ENCODE peak calls at places on chromosome 6, in eight cellular contexts. C is H1, R is transverse colon, S is suprapubic skin, P is A549, D is tibial nerve, H is stomach, N is sigmoid colon. K is an unnamed sample.
A peak's percentile ranks its signal among the peaks of the same experiment; 100 is the strongest.

GRCh38 chr6:6474170-6474920 is 114.2 kb upstream of the LY86 start:
- DNase-seq in H (no peak), D (no peak), S (no peak), P (no peak), N (no peak), C (no peak), R (no peak), K (no peak)

GRCh38 chr6:142302427-142303190 is 802 bp downstream of the ADGRG6 start:
- DNase-seq in S (peak; percentile 66), H (no peak), D (no peak), R (no peak), P (peak; percentile 74), C (no peak), N (no peak), K (no peak)

GRCh38 chr6:110618591-110619267 is 142.3 kb upstream of the SLC22A16 start:
- DNase-seq in C (no peak), R (no peak), N (no peak), P (peak; percentile 29), D (no peak), H (no peak), S (no peak), K (no peak)

GRCh38 chr6:33147807-33148666 is 44.2 kb downstream of the COL11A2 start:
- DNase-seq in N (no peak), D (no peak), H (no peak), R (no peak), C (no peak), S (no peak), P (peak; percentile 46), K (no peak)

GRCh38 chr6:111277819-111278218 is 190.5 kb downstream of the SLC16A10 start:
- DNase-seq in D (no peak), H (no peak), S (no peak), C (no peak), P (no peak), N (no peak), R (no peak), K (no peak)

GRCh38 chr6:80618953-80619352 is 512.5 kb downstream of the BCKDHB start:
- DNase-seq in R (no peak), C (no peak), N (no peak), D (no peak), H (no peak), S (no peak), P (no peak), K (no peak)

GRCh38 chr6:90537723-90538407 is 49.0 kb downstream of the MAP3K7 start:
- DNase-seq in R (no peak), S (no peak), C (no peak), P (no peak), H (no peak), D (no peak), N (no peak), K (no peak)

GRCh38 chr6:144232434-144233223 is 52.5 kb upstream of the UTRN start:
- DNase-seq in N (no peak), H (no peak), D (no peak), R (no peak), S (no peak), P (no peak), C (no peak), K (no peak)

GRCh38 chr6:71527831-71528377 is 239.3 kb downstream of the OGFRL1 start:
- DNase-seq in D (no peak), C (no peak), N (no peak), S (no peak), P (no peak), R (no peak), H (no peak), K (no peak)

GRCh38 chr6:158050955-158051354 is 69.3 kb downstream of the SYNJ2 start:
- DNase-seq in C (no peak), P (no peak), N (no peak), R (no peak), H (no peak), D (no peak), S (peak; percentile 29), K (no peak)
- TF ChIP-seq EP300 in C (no peak), P (no peak), N (no peak), R (no peak), H (no peak), D (no peak), S (no peak), K (no peak)

GRCh38 chr6:156396068-156396771 is 381.0 kb upstream of the ARID1B start:
- DNase-seq in N (no peak), S (no peak), P (no peak), C (no peak), D (no peak), H (no peak), R (no peak), K (no peak)

GRCh38 chr6:156395276-156395675 is 381.9 kb upstream of the ARID1B start:
- DNase-seq in S (no peak), N (no peak), C (no peak), R (peak; percentile 77), H (peak; percentile 38), D (no peak), P (no peak), K (no peak)

GRCh38 chr6:156400487-156400886 is 376.7 kb upstream of the ARID1B start:
- DNase-seq in N (no peak), R (no peak), S (no peak), H (no peak), P (no peak), D (no peak), C (no peak), K (no peak)

GRCh38 chr6:156396791-156397418 is 380.3 kb upstream of the ARID1B start:
- DNase-seq in D (no peak), C (peak; percentile 10), N (no peak), P (no peak), R (no peak), S (no peak), H (no peak), K (peak; percentile 79)

GRCh38 chr6:156398371-156398770 is 378.8 kb upstream of the ARID1B start:
- DNase-seq in S (no peak), P (no peak), C (no peak), R (no peak), H (no peak), D (no peak), N (no peak), K (no peak)
- H3K4me1 ChIP-seq in S (peaks cover 38% of the 10 kb centered on the region), P (no peaks in the 10 kb centered on the region), C (peaks cover 4% of the 10 kb centered on the region), R (peaks cover 6% of the 10 kb centered on the region), H (peaks cover 4% of the 10 kb centered on the region), D (no peaks in the 10 kb centered on the region), N (no peaks in the 10 kb centered on the region), K (no peaks in the 10 kb centered on the region)

GRCh38 chr6:167750956-167751358 is 75.8 kb upstream of the AFDN start:
- DNase-seq in N (peak; percentile 62), H (peak; percentile 95), P (no peak), C (no peak), R (peak; percentile 84), D (no peak), S (peak; percentile 79), K (peak; percentile 94)
- TF ChIP-seq POLR2A in N (no peak), H (no peak), P (no peak), C (no peak), R (no peak), D (no peak), S (no peak), K (no peak)

GRCh38 chr6:75204959-75205775 is 686 bp downstream of the COL12A1 start:
- DNase-seq in H (no peak), C (no peak), S (peak; percentile 78), D (peak; percentile 33), R (peak; percentile 39), P (peak; percentile 35), N (peak; percentile 88), K (peak; percentile 43)

GRCh38 chr6:75202676-75203131 is 3.1 kb downstream of the COL12A1 start:
- DNase-seq in D (no peak), R (no peak), N (no peak), S (no peak), H (no peak), P (no peak), C (no peak), K (no peak)

GRCh38 chr6:75205776-75206334 is at the start of gene COL12A1:
- DNase-seq in R (peak; percentile 83), D (peak; percentile 94), N (peak; percentile 99), C (no peak), H (peak; percentile 80), S (peak; percentile 96), P (peak; percentile 72), K (peak; percentile 94)

GRCh38 chr6:75203721-75204120 is 2.1 kb downstream of the COL12A1 start:
- DNase-seq in C (no peak), D (no peak), N (no peak), S (no peak), R (no peak), H (no peak), P (no peak), K (no peak)

DNA sequence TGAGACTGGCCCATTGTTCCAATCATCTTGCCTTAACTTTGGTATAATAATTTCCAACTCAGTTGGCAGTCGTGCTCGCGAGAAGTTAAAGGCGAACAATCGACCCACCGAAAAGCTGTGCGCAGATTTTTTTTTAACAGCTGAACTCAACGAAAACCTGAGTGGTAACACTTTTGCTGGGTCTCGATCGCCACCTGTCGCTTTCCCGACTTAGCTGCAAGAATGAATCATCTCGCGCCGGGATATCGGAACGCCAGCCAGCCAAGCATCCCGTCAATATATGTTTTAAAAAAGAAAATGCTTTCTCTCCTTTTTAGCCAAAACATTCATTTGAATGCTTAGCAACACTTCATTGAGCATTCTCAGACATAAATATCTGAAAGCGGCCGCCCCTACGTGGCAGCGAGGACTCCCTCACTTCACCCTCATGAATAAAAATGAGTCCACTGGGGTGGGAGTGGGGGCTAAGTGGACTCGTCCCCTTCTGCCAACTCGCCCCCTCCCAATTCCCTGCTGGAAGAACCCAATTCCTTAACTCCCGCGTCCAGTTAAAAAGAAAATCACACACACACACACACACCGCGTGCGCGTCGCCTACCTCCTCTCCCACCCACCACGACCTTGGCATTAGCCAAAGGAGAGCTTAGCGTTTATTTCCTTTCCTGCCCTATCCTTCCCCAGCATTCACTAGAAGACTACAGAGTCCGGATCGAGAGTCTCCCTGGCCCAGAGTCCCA is 1.5 kb downstream of the COL12A1 start:
- DNase-seq in S (peak; percentile 83), R (peak; percentile 72), N (peak; percentile 93), H (peak; percentile 69), P (peak; percentile 79), D (peak; percentile 64), C (no peak), K (peak; percentile 59)
- TF ChIP-seq EP300 in S (no peak), R (no peak), N (no peak), H (no peak), P (no peak), D (no peak), C (no peak), K (no peak)

K was measured in upper lobe of left lung.